ENCODE peak calls at places on chromosomes 2 and 18, in four cellular contexts. H, J, T and X are unnamed samples.

GRCh38 chr2:111898703-111899514 is 502 bp downstream of the MERTK start:
- DNase-seq in H (no peak), J (no peak), T (peak; percentile 58), X (no peak)

GRCh38 chr18:35127201-35127600 is 86.0 kb downstream of the MAPRE2 start:
- DNase-seq in H (no peak), J (no peak), T (no peak), X (no peak)

GRCh38 chr2:180000434-180000833 is 6.7 kb downstream of the CWC22 start:
- DNase-seq in H (no peak), J (no peak), T (no peak), X (no peak)

GRCh38 chr2:20543579-20543887 is 96.7 kb downstream of the RHOB start:
- DNase-seq in H (no peak), J (no peak), T (no peak), X (no peak)

GRCh38 chr2:65466551-65466950 is 34.2 kb upstream of the SPRED2 start:
- DNase-seq in H (no peak), J (no peak), T (no peak), X (no peak)

GRCh38 chr18:2871111-2871720 is 24.4 kb downstream of the EMILIN2 start:
- DNase-seq in H (no peak), J (no peak), T (no peak), X (no peak)

GRCh38 chr2:9103663-9104277 is 100.3 kb upstream of the MBOAT2 start:
- DNase-seq in H (no peak), J (no peak), T (no peak), X (no peak)

GRCh38 chr2:150610670-150611279 is 123.3 kb upstream of the RND3 start:
- DNase-seq in H (no peak), J (no peak), T (no peak), X (no peak)

GRCh38 chr2:203637819-203638167 is 68.6 kb upstream of the CD28 start:
- DNase-seq in H (no peak), J (no peak), T (no peak), X (no peak)